ENCODE peak calls at places on chromosomes 2 and 18, in four cellular contexts. O is HCT116, W is PC-3, F is GM23338. S is an unnamed sample.
A peak's percentile ranks its signal among the peaks of the same experiment; 100 is the strongest.

GRCh38 chr2:10285578-10286198 is 17.0 kb upstream of the HPCAL1 start:
- DNase-seq in O (peak; percentile 71), W (peak; percentile 89), F (no peak), S (no peak)

GRCh38 chr2:17792515-17792914 is 23.7 kb upstream of the MSGN1 start:
- DNase-seq in W (no peak), O (no peak), F (no peak), S (peak; percentile 13)

GRCh38 chr2:233700028-233700635 is 7.4 kb downstream of the UGT1A6 start:
- DNase-seq in W (peak; percentile 81), O (no peak), F (peak; percentile 23), S (no peak)

GRCh38 chr18:22703883-22704626 is 229.1 kb upstream of the RBBP8 start:
- DNase-seq in F (peak; percentile 74), W (peak; percentile 70), O (peak; percentile 52), S (peak; percentile 12)

GRCh38 chr2:85745619-85746018 is 8.2 kb upstream of the ATOH8 start:
- DNase-seq in F (no peak), O (no peak), W (no peak), S (no peak)

GRCh38 chr2:240714747-240715725 is 23.4 kb downstream of the AQP12A start:
- DNase-seq in O (no peak), F (peak; percentile 58), W (no peak), S (no peak)

GRCh38 chr2:86022661-86023365 is 82.9 kb downstream of the POLR1A start:
- DNase-seq in O (no peak), W (no peak), F (no peak), S (no peak)

GRCh38 chr2:135890830-135891229 is 14.6 kb upstream of the MCM6 start:
- DNase-seq in W (no peak), O (no peak), F (no peak), S (no peak)

GRCh38 chr2:118232391-118233255 is 144.4 kb downstream of the INSIG2 start:
- DNase-seq in F (no peak), O (no peak), W (no peak), S (no peak)

GRCh38 chr2:146239392-146240135 is 1605.3 kb upstream of the ACVR2A start:
- DNase-seq in F (no peak), W (no peak), O (no peak), S (no peak)

GRCh38 chr2:106990307-106990706 is 104.3 kb upstream of the ST6GAL2 start:
- DNase-seq in W (peak; percentile 91), O (no peak), F (no peak), S (no peak)

GRCh38 chr2:65708129-65708528 is 275.7 kb upstream of the SPRED2 start:
- DNase-seq in F (no peak), W (no peak), O (no peak), S (no peak)

GRCh38 chr18:56148373-56148772 is 490.0 kb downstream of the TXNL1 start:
- DNase-seq in W (peak; percentile 74), F (no peak), O (no peak), S (no peak)

GRCh38 chr2:142621287-142621686 is 256.2 kb upstream of the KYNU start:
- DNase-seq in W (no peak), F (no peak), O (no peak), S (no peak)

GRCh38 chr2:70948350-70949003 is 12.8 kb downstream of the ATP6V1B1 start:
- DNase-seq in F (peak; percentile 93), O (peak; percentile 71), W (peak; percentile 85), S (peak; percentile 85)

GRCh38 chr18:4333043-4333442 is 122.1 kb downstream of the DLGAP1 start:
- DNase-seq in W (no peak), O (no peak), F (no peak), S (no peak)

GRCh38 chr2:216774620-216775019 is 79.3 kb upstream of the IGFBP5 start:
- DNase-seq in O (no peak), F (no peak), W (peak; percentile 32), S (no peak)

GRCh38 chr2:121532347-121532766 is 1.7 kb downstream of the RNU4ATAC start:
- DNase-seq in O (no peak), W (no peak), F (no peak), S (no peak)

GRCh38 chr2:55989405-55989804 is 65.8 kb upstream of the EFEMP1 start:
- DNase-seq in O (no peak), W (no peak), F (no peak), S (no peak)

GRCh38 chr2:208064220-208064951 is 39.1 kb upstream of the PLEKHM3 start:
- DNase-seq in F (no peak), O (no peak), W (peak; percentile 86), S (no peak)

GRCh38 chr2:129661942-129662341 is 317.5 kb upstream of the RAB6C start:
- DNase-seq in O (no peak), W (no peak), F (no peak), S (no peak)

GRCh38 chr2:64402876-64403275 is 51.1 kb upstream of the LGALSL start:
- DNase-seq in O (no peak), F (no peak), W (peak; percentile 57), S (no peak)

GRCh38 chr2:161912154-161912553 is 161.9 kb downstream of the DPP4 start:
- DNase-seq in W (no peak), O (no peak), F (no peak), S (no peak)

GRCh38 chr2:181038796-181039195 is 58.4 kb downstream of the UBE2E3 start:
- DNase-seq in O (no peak), W (no peak), F (no peak), S (no peak)

GRCh38 chr2:174263989-174264388 is 15.7 kb upstream of the OLA1 start:
- DNase-seq in W (peak; percentile 91), F (no peak), O (peak; percentile 90), S (no peak)

GRCh38 chr2:106358081-106358480 is 110.1 kb downstream of the RGPD3 start:
- DNase-seq in O (no peak), W (no peak), F (peak; percentile 5), S (peak; percentile 66)

GRCh38 chr2:152385718-152386117 is 50.7 kb downstream of the FMNL2 start:
- DNase-seq in W (no peak), O (no peak), F (no peak), S (no peak)

GRCh38 chr2:196849895-196850294 is 40.7 kb upstream of the C2orf66 start:
- DNase-seq in O (no peak), F (peak; percentile 58), W (peak; percentile 50), S (no peak)

GRCh38 chr18:11237484-11237883 is 88.1 kb upstream of the PIEZO2 start:
- DNase-seq in O (no peak), F (no peak), W (no peak), S (no peak)

GRCh38 chr2:74760875-74761630 is 72.9 kb upstream of the HK2 start:
- DNase-seq in O (no peak), W (no peak), F (no peak), S (no peak)

GRCh38 chr2:24870891-24871705 is 48.9 kb downstream of the ADCY3 start:
- DNase-seq in W (no peak), O (no peak), F (no peak), S (no peak)

DNA sequence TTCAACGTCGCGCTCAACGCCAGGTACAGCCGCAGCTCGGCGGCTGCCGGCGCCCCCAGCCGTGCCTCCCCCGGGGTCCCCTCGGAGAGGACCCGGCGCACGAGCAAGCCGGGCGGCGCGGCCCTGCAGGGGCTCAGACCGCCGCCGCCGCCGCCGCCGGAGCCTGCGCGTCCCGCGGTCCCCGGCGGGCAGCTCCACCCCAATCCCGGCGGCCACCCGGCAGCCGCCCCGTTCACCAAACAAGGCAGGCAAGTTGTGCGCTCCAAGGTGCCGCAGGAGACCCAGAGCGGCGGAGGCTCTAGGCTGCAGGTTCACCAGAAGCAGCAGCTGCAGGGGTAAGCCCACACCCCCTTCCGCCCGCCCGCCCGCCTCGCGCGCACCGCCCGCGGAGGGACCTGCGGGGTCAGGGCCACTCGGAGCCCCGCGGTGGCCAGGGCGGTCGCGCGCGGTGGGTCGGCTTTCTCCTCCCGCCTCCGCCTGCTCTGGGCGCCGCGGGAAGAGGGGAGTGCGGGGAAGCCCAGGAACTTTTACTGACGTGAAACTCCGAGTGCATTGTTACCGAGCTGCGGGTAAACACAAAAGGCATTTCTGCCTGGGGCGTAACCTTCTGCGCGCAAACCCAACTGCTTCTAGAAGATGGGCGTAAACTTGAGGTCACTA is 861 bp downstream of the LTBP1 start:
- DNase-seq in W (peak; percentile 64), F (peak; percentile 77), O (no peak), S (peak; percentile 39)
- TF ChIP-seq EZH2 in W (no peak), F (no peak), O (no peak), S (no peak)

GRCh38 chr2:185274718-185275484 is 463.7 kb upstream of the FSIP2 start:
- DNase-seq in W (no peak), F (no peak), O (no peak), S (no peak)

GRCh38 chr2:185284696-185285095 is 453.9 kb upstream of the FSIP2 start:
- DNase-seq in W (no peak), F (no peak), O (no peak), S (no peak)

DNA sequence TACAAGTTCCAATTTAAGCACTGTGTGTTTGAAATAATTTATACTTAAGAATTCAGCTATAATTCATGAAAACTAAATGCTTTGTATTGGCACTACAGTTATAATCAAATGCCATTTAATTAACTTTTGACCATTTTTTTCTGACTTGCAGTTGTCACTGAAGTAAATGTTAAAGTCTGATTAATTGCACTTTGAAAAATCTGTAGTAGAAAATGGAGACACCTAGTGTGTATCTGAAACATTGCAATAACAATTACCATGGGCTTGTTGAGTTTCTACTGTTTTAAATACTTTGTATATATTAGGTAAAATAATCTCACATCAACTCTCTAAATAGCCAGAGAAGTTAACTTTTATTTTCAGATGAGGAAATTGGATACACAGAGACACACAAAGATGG is 458.6 kb upstream of the FSIP2 start:
- DNase-seq in F (peak; percentile 43), O (no peak), W (peak; percentile 57), S (no peak)
- TF ChIP-seq CTCF in F (peak; percentile 68), O (peak; percentile 45), W (peak; percentile 78), S (peak; percentile 46)

DNA sequence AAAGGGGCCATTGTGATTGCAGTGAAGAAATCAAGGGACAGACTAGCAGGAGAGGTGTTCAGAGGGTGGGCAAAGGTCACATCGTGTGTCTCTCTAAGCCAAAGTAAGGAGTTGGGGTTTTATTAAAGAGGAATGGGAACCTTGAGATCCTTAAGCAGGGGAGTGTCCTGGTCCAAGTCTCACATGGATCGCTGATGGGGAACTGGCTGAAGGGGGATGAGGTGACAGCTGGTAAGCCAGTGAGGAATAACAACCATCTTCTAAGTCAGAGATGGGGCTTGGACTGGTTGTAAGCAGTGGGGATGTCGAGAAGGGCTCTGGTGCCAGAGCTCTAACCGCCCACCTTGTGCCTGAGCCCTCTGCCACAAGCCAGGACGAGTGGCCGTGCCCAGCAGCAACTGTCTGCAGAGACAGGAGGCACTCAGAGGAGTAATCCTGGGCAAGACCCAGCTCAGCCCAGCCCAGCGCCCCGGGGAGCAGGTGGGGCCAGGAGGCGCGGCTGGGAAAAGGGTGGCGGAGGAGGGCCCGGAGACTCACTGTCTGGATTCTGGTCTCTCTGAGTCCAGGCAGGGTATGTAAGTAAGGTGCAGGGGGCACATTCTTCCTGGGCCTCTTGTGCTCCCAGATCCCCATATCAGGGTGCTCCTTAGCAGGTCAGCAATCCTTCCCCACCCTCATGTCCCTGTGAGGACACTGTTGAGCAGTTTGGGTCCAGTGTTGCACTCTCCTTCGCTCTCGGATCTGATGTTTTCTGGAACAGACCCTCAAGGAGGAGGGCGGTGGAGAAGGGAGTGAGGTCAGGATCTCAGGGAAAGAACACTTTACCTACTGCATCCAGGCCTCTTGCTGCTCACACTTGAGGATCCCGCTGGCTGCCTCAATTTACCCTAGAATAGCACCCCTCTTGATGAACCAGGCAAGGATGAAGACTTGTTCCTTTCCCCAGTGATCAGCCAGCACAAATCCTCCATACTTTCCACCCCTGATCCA is 13.8 kb downstream of the WNT10A start:
- DNase-seq in O (no peak), F (no peak), W (peak; percentile 77), S (no peak)
- TF ChIP-seq EZH2 in O (no peak), F (peak; percentile 19), W (no peak), S (no peak)

DNA sequence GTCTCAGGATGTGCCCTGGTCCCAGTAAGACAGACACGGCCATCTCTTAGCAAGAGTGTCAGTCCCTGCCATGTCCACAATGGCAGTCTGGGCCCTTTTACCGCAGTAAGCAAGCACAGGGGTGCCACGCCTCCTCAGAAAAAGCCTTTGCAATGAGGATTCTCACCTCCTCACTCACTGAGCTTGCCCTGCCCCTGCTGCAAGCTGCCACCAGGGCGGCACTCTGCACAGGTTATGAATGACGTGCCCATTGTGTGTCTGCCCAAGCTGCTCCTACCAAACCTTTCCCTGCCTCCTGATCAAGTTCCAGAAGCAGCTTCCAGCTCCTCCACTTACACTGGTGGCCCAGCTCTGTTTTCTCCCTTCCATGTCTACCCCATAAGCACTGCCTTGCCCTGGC is 23.3 kb downstream of the ERCC3 start:
- DNase-seq in O (no peak), F (peak; percentile 15), W (no peak), S (no peak)
- TF ChIP-seq CTCF in O (no peak), F (peak; percentile 23), W (peak; percentile 59), S (peak; percentile 52)

S was measured in DND-41.